ENCODE peak calls at places on chromosome X, in seven cellular contexts. W is stimulated activated CD4-positive, alpha-beta T cell treated with anti-CD3 and anti-CD28 coated beads, Interleukin-1b, Interleukin-23, amount 100 ng/mL, for 1 hour; T is GM12891; B is AML-193; L is right lobe of liver; C is CD8-positive, alpha-beta T cell; Q is CD4-positive, alpha-beta memory T cell. N is an unnamed sample.

GRCh38 chrX:9980927-9981326 is 13.8 kb downstream of the CLDN34 start:
- DNase-seq in W (no peak), T (no peak), B (no peak), L (no peak), C (no peak), Q (no peak), N (no peak)

GRCh38 chrX:79573760-79574159 is 206.6 kb upstream of the ITM2A start:
- DNase-seq in W (no peak), T (no peak), B (no peak), L (no peak), C (no peak), Q (no peak), N (no peak)

GRCh38 chrX:71992711-71993110 is 82.1 kb downstream of the NHSL2 start:
- DNase-seq in W (peak), T (no peak), B (no peak), L (no peak), C (peak), Q (peak), N (no peak)

GRCh38 chrX:46863072-46863471 is 26.2 kb downstream of the RP2 start:
- DNase-seq in W (no peak), T (no peak), B (no peak), L (no peak), C (no peak), Q (no peak), N (no peak)

GRCh38 chrX:10158279-10158939 is 1.6 kb downstream of the CLCN4 start:
- DNase-seq in W (no peak), T (no peak), B (no peak), L (no peak), C (no peak), Q (no peak), N (no peak)

GRCh38 chrX:133495464-133496391 is 80.4 kb upstream of the GPC4 start:
- DNase-seq in W (no peak), T (no peak), B (no peak), L (no peak), C (no peak), Q (no peak), N (peak)

GRCh38 chrX:140713174-140713539 is 3.6 kb downstream of the LINC00632 start:
- DNase-seq in W (no peak), T (no peak), B (no peak), L (no peak), C (no peak), Q (peak), N (no peak)

GRCh38 chrX:154487518-154488290 is 1.3 kb upstream of the UBL4A start:
- DNase-seq in W (no peak), T (no peak), B (no peak), L (no peak), C (no peak), Q (no peak), N (peak)

GRCh38 chrX:100928660-100929613 is at the start of gene XKRX:
- DNase-seq in W (no peak), T (peak), B (no peak), L (peak), C (peak), Q (peak), N (no peak)

GRCh38 chrX:140762061-140762460 is 52.5 kb downstream of the LINC00632 start:
- DNase-seq in W (no peak), T (peak), B (peak), L (peak), C (no peak), Q (peak), N (peak)

GRCh38 chrX:110310000-110310790 is 7.7 kb downstream of the AMMECR1 start:
- DNase-seq in W (no peak), T (no peak), B (no peak), L (no peak), C (no peak), Q (no peak), N (no peak)

GRCh38 chrX:113384628-113385027 is 544.0 kb upstream of the AMOT start:
- DNase-seq in W (no peak), T (no peak), B (no peak), L (no peak), C (no peak), Q (no peak), N (no peak)

GRCh38 chrX:112643721-112644120 is 36.0 kb downstream of the LHFPL1 start:
- DNase-seq in W (no peak), T (no peak), B (no peak), L (no peak), C (no peak), Q (no peak), N (no peak)

GRCh38 chrX:76850851-76851250 is 423.3 kb downstream of the MAGEE1 start:
- DNase-seq in W (no peak), T (no peak), B (peak), L (no peak), C (no peak), Q (no peak), N (no peak)

GRCh38 chrX:74230094-74230493 is 73.9 kb upstream of the ZCCHC13 start:
- DNase-seq in W (no peak), T (no peak), B (peak), L (no peak), C (no peak), Q (no peak), N (no peak)

GRCh38 chrX:12825801-12826200 is 34.6 kb downstream of the PRPS2 start:
- DNase-seq in W (no peak), T (no peak), B (no peak), L (no peak), C (no peak), Q (no peak), N (no peak)

GRCh38 chrX:107146670-107147069 is 28.0 kb upstream of the RBM41 start:
- DNase-seq in W (no peak), T (no peak), B (no peak), L (no peak), C (no peak), Q (no peak), N (no peak)

GRCh38 chrX:806586-806985 is 176.0 kb downstream of the SHOX start:
- DNase-seq in W (no peak), T (no peak), B (no peak), L (no peak), C (no peak), Q (no peak), N (no peak)